ENCODE peak calls at places on chromosomes 3 and 15, in four cellular contexts. One of them, this sample, is unnamed.
A peak's percentile ranks its signal among the peaks of the same experiment; 100 is the strongest.

GRCh38 chr3:150449169-150449721 is 41.1 kb downstream of the TSC22D2 start:
- DNase-seq in prostate gland: no peak
- DNase-seq in CD4-positive, alpha-beta memory T cell: no peak
- DNase-seq in IMR-90: peak; percentile 85
- DNase-seq in this sample: no peak

GRCh38 chr3:53696401-53697172 is 149.6 kb downstream of the CHDH start:
- DNase-seq in prostate gland: no peak
- DNase-seq in CD4-positive, alpha-beta memory T cell: no peak
- DNase-seq in IMR-90: no peak
- DNase-seq in this sample: peak; percentile 72

GRCh38 chr3:123711356-123711755 is 126.5 kb upstream of the HACD2 start:
- DNase-seq in prostate gland: no peak
- DNase-seq in CD4-positive, alpha-beta memory T cell: no peak
- DNase-seq in IMR-90: no peak
- DNase-seq in this sample: no peak

GRCh38 chr3:122100591-122101491 is 45.7 kb downstream of the CD86 start:
- DNase-seq in prostate gland: no peak
- DNase-seq in CD4-positive, alpha-beta memory T cell: peak; percentile 4
- DNase-seq in IMR-90: no peak
- DNase-seq in this sample: no peak

GRCh38 chr3:62923092-62923491 is 47.9 kb upstream of the CADPS start:
- DNase-seq in prostate gland: no peak
- DNase-seq in CD4-positive, alpha-beta memory T cell: no peak
- DNase-seq in IMR-90: no peak
- DNase-seq in this sample: no peak

GRCh38 chr15:84001655-84002054 is 233.9 kb upstream of the GOLGA6L4 start:
- DNase-seq in prostate gland: no peak
- DNase-seq in CD4-positive, alpha-beta memory T cell: no peak
- DNase-seq in IMR-90: no peak
- DNase-seq in this sample: no peak

GRCh38 chr3:107990926-107991325 is 99.9 kb downstream of the CD47 start:
- DNase-seq in prostate gland: no peak
- DNase-seq in CD4-positive, alpha-beta memory T cell: no peak
- DNase-seq in IMR-90: no peak
- DNase-seq in this sample: no peak

GRCh38 chr3:98185180-98185579 is 18.7 kb downstream of the OR5H15 start:
- DNase-seq in prostate gland: no peak
- DNase-seq in CD4-positive, alpha-beta memory T cell: no peak
- DNase-seq in IMR-90: no peak
- DNase-seq in this sample: peak; percentile 48

GRCh38 chr3:197942956-197943556 is 6.9 kb upstream of the RPL35A start:
- DNase-seq in prostate gland: no peak
- DNase-seq in CD4-positive, alpha-beta memory T cell: peak; percentile 38
- DNase-seq in IMR-90: peak; percentile 61
- DNase-seq in this sample: peak; percentile 64

GRCh38 chr3:186165331-186165730 is 56.4 kb upstream of the ETV5 start:
- DNase-seq in prostate gland: no peak
- DNase-seq in CD4-positive, alpha-beta memory T cell: no peak
- DNase-seq in IMR-90: no peak
- DNase-seq in this sample: peak; percentile 14

GRCh38 chr3:105867690-105868449 is 942 bp downstream of the CBLB start:
- DNase-seq in prostate gland: no peak
- DNase-seq in CD4-positive, alpha-beta memory T cell: peak; percentile 21
- DNase-seq in IMR-90: no peak
- DNase-seq in this sample: no peak

GRCh38 chr3:109059289-109059688 is 58.6 kb downstream of the MORC1 start:
- DNase-seq in prostate gland: no peak
- DNase-seq in CD4-positive, alpha-beta memory T cell: no peak
- DNase-seq in IMR-90: no peak
- DNase-seq in this sample: no peak

GRCh38 chr3:58167431-58168351 is 43.1 kb downstream of the DNASE1L3 start:
- DNase-seq in prostate gland: peak; percentile 41
- DNase-seq in CD4-positive, alpha-beta memory T cell: peak; percentile 23
- DNase-seq in IMR-90: peak; percentile 65
- DNase-seq in this sample: peak; percentile 93

GRCh38 chr3:16086690-16087089 is 87.8 kb upstream of the GALNT15 start:
- DNase-seq in prostate gland: no peak
- DNase-seq in CD4-positive, alpha-beta memory T cell: no peak
- DNase-seq in IMR-90: no peak
- DNase-seq in this sample: no peak

GRCh38 chr3:50204804-50205718 is at the start of gene SLC38A3:
- DNase-seq in prostate gland: no peak
- DNase-seq in CD4-positive, alpha-beta memory T cell: no peak
- DNase-seq in IMR-90: no peak
- DNase-seq in this sample: peak; percentile 91

GRCh38 chr3:48258530-48258929 is 17.6 kb downstream of the ZNF589 start:
- DNase-seq in prostate gland: no peak
- DNase-seq in CD4-positive, alpha-beta memory T cell: no peak
- DNase-seq in IMR-90: no peak
- DNase-seq in this sample: no peak

GRCh38 chr3:122679467-122680291 is 960 bp upstream of the PARP14 start:
- DNase-seq in prostate gland: no peak
- DNase-seq in CD4-positive, alpha-beta memory T cell: no peak
- DNase-seq in IMR-90: peak; percentile 27
- DNase-seq in this sample: peak; percentile 68

GRCh38 chr3:10972359-10972758 is 20.2 kb upstream of the SLC6A1 start:
- DNase-seq in prostate gland: no peak
- DNase-seq in CD4-positive, alpha-beta memory T cell: no peak
- DNase-seq in IMR-90: no peak
- DNase-seq in this sample: no peak

GRCh38 chr15:60935130-60935529 is 294.0 kb downstream of the RORA start:
- DNase-seq in prostate gland: no peak
- DNase-seq in CD4-positive, alpha-beta memory T cell: no peak
- DNase-seq in IMR-90: no peak
- DNase-seq in this sample: no peak

GRCh38 chr3:186993210-186993782 is 63.0 kb downstream of the ST6GAL1 start:
- DNase-seq in prostate gland: no peak
- DNase-seq in CD4-positive, alpha-beta memory T cell: no peak
- DNase-seq in IMR-90: no peak
- DNase-seq in this sample: no peak

GRCh38 chr3:104596551-104596950 is 770.2 kb upstream of the ALCAM start:
- DNase-seq in prostate gland: peak; percentile 33
- DNase-seq in CD4-positive, alpha-beta memory T cell: peak; percentile 15
- DNase-seq in IMR-90: peak; percentile 67
- DNase-seq in this sample: peak; percentile 51

GRCh38 chr3:112042842-112043280 is 8.3 kb downstream of the TMPRSS7 start:
- DNase-seq in prostate gland: no peak
- DNase-seq in CD4-positive, alpha-beta memory T cell: no peak
- DNase-seq in IMR-90: no peak
- DNase-seq in this sample: no peak

GRCh38 chr15:76625267-76625666 is 279.9 kb downstream of the SCAPER start:
- DNase-seq in prostate gland: no peak
- DNase-seq in CD4-positive, alpha-beta memory T cell: no peak
- DNase-seq in IMR-90: no peak
- DNase-seq in this sample: peak; percentile 83

GRCh38 chr15:50751394-50751793 is 14.1 kb downstream of the SPPL2A start:
- DNase-seq in prostate gland: no peak
- DNase-seq in CD4-positive, alpha-beta memory T cell: no peak
- DNase-seq in IMR-90: no peak
- DNase-seq in this sample: no peak

GRCh38 chr3:15638193-15638890 is 36.8 kb downstream of the BTD start:
- DNase-seq in prostate gland: no peak
- DNase-seq in CD4-positive, alpha-beta memory T cell: no peak
- DNase-seq in IMR-90: peak; percentile 57
- DNase-seq in this sample: no peak

GRCh38 chr15:100464256-100464655 is 64.5 kb downstream of the CERS3 start:
- DNase-seq in prostate gland: no peak
- DNase-seq in CD4-positive, alpha-beta memory T cell: no peak
- DNase-seq in IMR-90: no peak
- DNase-seq in this sample: no peak

GRCh38 chr3:25843332-25843731 is 53.4 kb downstream of the OXSM start:
- DNase-seq in prostate gland: no peak
- DNase-seq in CD4-positive, alpha-beta memory T cell: no peak
- DNase-seq in IMR-90: peak; percentile 25
- DNase-seq in this sample: no peak

GRCh38 chr3:131795382-131796085 is 239.3 kb downstream of the CPNE4 start:
- DNase-seq in prostate gland: no peak
- DNase-seq in CD4-positive, alpha-beta memory T cell: no peak
- DNase-seq in IMR-90: no peak
- DNase-seq in this sample: no peak

GRCh38 chr3:13011369-13012227 is 61.6 kb downstream of the IQSEC1 start:
- DNase-seq in prostate gland: no peak
- DNase-seq in CD4-positive, alpha-beta memory T cell: peak; percentile 90
- DNase-seq in IMR-90: no peak
- DNase-seq in this sample: peak; percentile 63

DNA sequence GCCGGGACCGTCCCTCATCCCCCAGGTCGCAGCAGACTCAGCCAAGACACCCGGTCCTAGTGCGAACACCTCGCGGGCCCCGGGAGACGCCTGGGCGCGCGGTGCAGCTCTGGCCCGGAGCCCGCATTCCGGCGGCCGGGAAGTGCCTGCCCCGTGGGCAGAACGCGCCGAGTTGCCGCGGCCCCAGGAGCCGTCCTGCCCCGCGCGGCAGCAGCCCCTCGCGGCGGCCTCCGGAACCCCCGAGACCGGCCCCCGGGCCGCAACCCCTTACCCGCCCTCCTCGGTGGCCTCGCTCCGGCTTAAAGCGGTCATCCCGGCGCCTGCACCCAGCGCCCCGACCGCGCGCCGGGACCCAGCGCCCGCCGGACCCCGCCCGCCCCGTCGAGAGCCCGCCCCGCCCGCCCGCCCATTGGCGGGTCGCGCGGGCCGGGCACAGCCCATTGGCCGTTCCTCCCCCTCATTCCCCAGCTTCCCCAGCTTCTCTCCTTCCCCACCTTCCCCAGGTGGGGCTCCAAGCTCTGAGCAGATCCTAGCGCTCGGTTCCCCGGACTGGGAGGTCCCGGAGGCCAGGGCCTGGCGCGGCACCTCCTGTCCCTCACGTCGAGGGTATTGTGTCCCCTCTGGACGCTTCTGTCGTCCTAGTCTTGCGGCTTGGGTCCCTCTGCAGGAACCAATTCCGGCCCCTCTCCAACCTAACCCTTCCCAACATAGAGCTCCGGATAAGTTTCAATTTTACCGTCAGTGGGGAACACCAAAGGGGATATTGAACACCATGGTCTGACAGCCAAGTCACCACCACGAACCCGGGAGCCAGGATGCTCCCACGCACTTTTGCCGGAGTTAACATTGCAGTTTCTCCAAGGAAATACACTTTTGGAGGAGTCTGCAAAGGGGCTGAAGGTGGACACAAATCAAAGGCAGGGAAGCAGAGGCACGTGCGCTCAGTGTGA is at the start of gene GRAMD2A:
- DNase-seq in prostate gland: no peak
- DNase-seq in CD4-positive, alpha-beta memory T cell: no peak
- DNase-seq in IMR-90: no peak
- DNase-seq in this sample: peak; percentile 91
- H3K4me3 ChIP-seq in prostate gland: peak within 1 kb of the TSS; percentile 50
- H3K4me3 ChIP-seq in CD4-positive, alpha-beta memory T cell: no peak within 1 kb of the TSS
- H3K4me3 ChIP-seq in IMR-90: peak within 1 kb of the TSS; percentile 25
- H3K4me3 ChIP-seq in this sample: peak within 1 kb of the TSS; percentile 69

DNA sequence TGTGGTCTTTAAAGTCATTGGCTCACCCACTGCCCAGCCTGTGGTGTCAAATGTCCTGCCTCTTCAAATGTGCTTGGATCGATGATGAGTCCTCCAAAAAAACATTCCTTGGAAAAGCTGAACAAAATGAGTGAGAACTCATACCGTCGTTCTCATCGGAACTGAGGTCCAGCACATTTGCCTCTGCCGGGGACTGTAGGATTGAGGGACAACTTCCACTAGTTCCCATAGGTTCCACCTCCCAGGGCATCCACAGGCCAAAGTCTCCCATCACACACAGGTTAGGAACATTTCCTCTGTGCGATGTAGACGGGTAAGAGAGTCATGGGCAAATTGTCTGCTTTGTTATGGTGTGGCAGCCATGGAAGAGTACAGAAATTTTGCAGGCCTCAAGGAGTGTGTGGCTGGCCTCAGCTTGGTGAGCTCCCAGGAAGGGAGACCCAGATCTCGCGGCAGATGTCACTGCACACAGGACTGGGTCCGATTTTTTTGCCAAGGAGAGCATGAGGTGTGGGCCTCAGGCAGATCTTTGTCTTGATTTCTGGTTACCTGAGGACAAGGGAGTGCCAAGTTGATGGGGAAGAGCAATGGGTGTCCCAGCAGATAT is 115.7 kb downstream of the SNRPN start:
- DNase-seq in prostate gland: no peak
- DNase-seq in CD4-positive, alpha-beta memory T cell: no peak
- DNase-seq in IMR-90: no peak
- DNase-seq in this sample: no peak
- H3K27ac ChIP-seq in prostate gland: no peak overlapping the region
- H3K27ac ChIP-seq in CD4-positive, alpha-beta memory T cell: no peak overlapping the region
- H3K27ac ChIP-seq in IMR-90: no peak overlapping the region
- H3K27ac ChIP-seq in this sample: no peak overlapping the region

DNA sequence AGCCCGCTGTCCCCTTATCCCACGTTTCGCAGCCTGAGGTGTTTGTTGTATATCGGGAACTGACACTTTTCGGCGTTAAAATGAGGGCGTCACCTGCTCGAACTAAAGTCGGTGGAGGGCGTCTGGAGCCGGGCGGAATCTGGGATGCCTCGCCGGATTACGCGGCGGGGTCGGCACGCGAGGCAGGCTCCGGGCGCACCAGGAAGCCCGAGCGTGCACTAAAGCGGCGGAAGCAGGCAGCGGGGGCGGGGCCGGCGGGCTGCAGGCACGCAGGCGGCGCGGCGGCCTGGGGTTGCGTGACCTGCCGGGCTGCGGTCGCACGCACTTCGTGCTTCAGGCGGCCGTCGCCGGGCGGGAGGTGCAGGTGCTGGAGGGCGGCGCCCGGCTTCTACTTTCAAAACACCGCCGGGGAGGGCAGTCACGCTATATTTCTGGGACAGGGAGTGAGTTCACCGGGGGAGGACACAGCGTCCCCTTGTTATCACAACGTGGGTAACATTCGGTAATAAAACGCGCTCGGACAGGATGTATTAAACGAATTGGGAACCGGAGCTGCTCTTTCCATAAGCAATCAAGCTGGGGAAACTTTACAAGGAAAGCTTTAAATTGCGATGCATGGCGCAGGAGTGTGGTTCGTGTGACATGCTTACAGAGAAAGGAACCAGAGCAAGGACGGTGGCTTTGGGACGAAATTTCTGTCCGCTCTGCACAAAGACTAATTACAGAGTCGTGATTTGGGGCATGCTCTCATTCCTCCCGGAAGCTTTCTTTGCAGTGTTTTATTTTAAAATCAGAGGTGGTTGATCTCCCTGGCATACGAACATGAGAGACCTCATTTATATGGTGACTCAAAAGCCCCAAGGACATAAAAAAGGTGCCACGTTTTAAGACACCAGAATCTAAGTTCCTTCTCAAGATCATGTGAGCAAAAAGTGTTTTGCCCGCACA is 9.1 kb upstream of the LEKR1 start:
- DNase-seq in prostate gland: peak; percentile 78
- DNase-seq in CD4-positive, alpha-beta memory T cell: peak; percentile 84
- DNase-seq in IMR-90: peak; percentile 90
- DNase-seq in this sample: peak; percentile 94
- H3K4me1 ChIP-seq in prostate gland: peaks cover 3% of the 10 kb centered on the region
- H3K4me1 ChIP-seq in CD4-positive, alpha-beta memory T cell: peaks cover 39% of the 10 kb centered on the region
- H3K4me1 ChIP-seq in IMR-90: peaks cover 24% of the 10 kb centered on the region
- H3K4me1 ChIP-seq in this sample: peaks cover 4% of the 10 kb centered on the region

GRCh38 chr3:196440696-196441095 is 8.5 kb upstream of the UBXN7 start:
- DNase-seq in prostate gland: no peak
- DNase-seq in CD4-positive, alpha-beta memory T cell: no peak
- DNase-seq in IMR-90: peak; percentile 36
- DNase-seq in this sample: no peak
- H3K4me3 ChIP-seq in prostate gland: no peak overlapping the region
- H3K4me3 ChIP-seq in CD4-positive, alpha-beta memory T cell: no peak overlapping the region
- H3K4me3 ChIP-seq in IMR-90: no peak overlapping the region
- H3K4me3 ChIP-seq in this sample: no peak overlapping the region

GRCh38 chr3:67489816-67490215 is 164.6 kb downstream of the SUCLG2 start:
- DNase-seq in prostate gland: no peak
- DNase-seq in CD4-positive, alpha-beta memory T cell: no peak
- DNase-seq in IMR-90: peak; percentile 48
- DNase-seq in this sample: no peak
- H3K27ac ChIP-seq in prostate gland: peak overlapping the region; percentile 1
- H3K27ac ChIP-seq in CD4-positive, alpha-beta memory T cell: no peak overlapping the region
- H3K27ac ChIP-seq in IMR-90: no peak overlapping the region
- H3K27ac ChIP-seq in this sample: no peak overlapping the region

This sample was measured in endodermal cell.